ENCODE peak calls at places on chromosomes 4 and X, in eight cellular contexts. Q, K, E, V, L, R, W and F are unnamed samples.

GRCh38 chr4:145061325-145061920 is 36.6 kb downstream of the ANAPC10 start:
- DNase-seq in Q (peak; percentile 76), W (no peak), V (peak; percentile 14), K (peak; percentile 57), E (peak; percentile 14), L (no peak), R (no peak), F (no peak)

GRCh38 chr4:163148466-163149336 is 18.0 kb downstream of the NAF1 start:
- DNase-seq in V (no peak), K (no peak), Q (no peak), E (no peak), L (no peak), W (no peak), R (no peak), F (no peak)

GRCh38 chr4:67685532-67685859 is 15.5 kb downstream of the UBA6 start:
- DNase-seq in W (no peak), V (no peak), K (no peak), L (no peak), Q (no peak), E (no peak), R (no peak), F (no peak)

GRCh38 chrX:65920620-65921019 is 119.3 kb downstream of the VSIG4 start:
- DNase-seq in W (no peak), R (no peak), Q (no peak), K (no peak), E (no peak), L (no peak), V (peak; percentile 75), F (no peak)

GRCh38 chrX:5537098-5537497 is 691.6 kb downstream of the NLGN4X start:
- DNase-seq in R (no peak), K (no peak), L (no peak), Q (no peak), V (no peak), E (no peak), W (no peak), F (no peak)

GRCh38 chr4:110637408-110638131 is 14.7 kb upstream of the PITX2 start:
- DNase-seq in Q (no peak), L (no peak), E (no peak), R (no peak), V (no peak), W (peak; percentile 43), K (no peak), F (no peak)

GRCh38 chr4:159374749-159375535 is 272.1 kb downstream of the RAPGEF2 start:
- DNase-seq in K (no peak), L (no peak), E (no peak), Q (no peak), W (no peak), V (no peak), R (no peak), F (no peak)

GRCh38 chr4:129901205-129901604 is 805.3 kb downstream of the C4orf33 start:
- DNase-seq in L (no peak), V (no peak), E (no peak), R (no peak), K (no peak), W (no peak), Q (no peak), F (no peak)

GRCh38 chr4:106494066-106494465 is 125.5 kb upstream of the GIMD1 start:
- DNase-seq in L (no peak), V (no peak), K (no peak), E (no peak), W (no peak), R (no peak), Q (no peak), F (no peak)

GRCh38 chrX:53882331-53882730 is 161.9 kb downstream of the PHF8 start:
- DNase-seq in K (peak; percentile 62), Q (no peak), R (peak; percentile 1), V (no peak), L (no peak), W (no peak), E (no peak), F (no peak)

GRCh38 chrX:149827254-149827653 is 45.5 kb downstream of the MAGEA9 start:
- DNase-seq in R (no peak), E (no peak), V (no peak), K (no peak), W (no peak), L (no peak), Q (no peak), F (no peak)